ENCODE peak calls at places on chromosomes 3 and 15, in seven cellular contexts. Z is lower lobe of right lung, Y is HCT116, E is GM12878, G is breast epithelium, D is A549, M is heart left ventricle. B is an unnamed sample. For H3K9me3, the result is how much of the 10 kb centered on the place peaks cover.

GRCh38 chr3:111035896-111036295 is 35.7 kb upstream of the NECTIN3 start:
- DNase-seq in Z (no peak), Y (no peak), E (no peak), G (no peak), D (no peak), M (no peak), B (no peak)

GRCh38 chr3:117217355-117217754 is 507.8 kb downstream of the TUSC7 start:
- DNase-seq in Z (no peak), Y (no peak), E (no peak), G (no peak), D (no peak), M (no peak), B (no peak)

GRCh38 chr15:99174989-99175388 is 70.1 kb downstream of the SYNM start:
- DNase-seq in Z (no peak), Y (no peak), E (no peak), G (peak), D (no peak), M (no peak), B (no peak)

GRCh38 chr3:79329154-79329553 is 438.6 kb downstream of the ROBO1 start:
- DNase-seq in Z (no peak), Y (no peak), E (no peak), G (no peak), D (no peak), M (no peak), B (no peak)

GRCh38 chr15:83784975-83785374 is 131.1 kb downstream of the ADAMTSL3 start:
- DNase-seq in Z (no peak), Y (no peak), E (no peak), G (no peak), D (no peak), M (no peak), B (no peak)

GRCh38 chr15:66107070-66107469 is 146.5 kb downstream of the MEGF11 start:
- DNase-seq in Z (no peak), Y (no peak), E (no peak), G (no peak), D (no peak), M (no peak), B (no peak)

GRCh38 chr15:100704281-100705055 is 102.1 kb downstream of the ASB7 start:
- DNase-seq in Z (no peak), Y (no peak), E (no peak), G (peak), D (no peak), M (no peak), B (peak)

GRCh38 chr3:88000853-88001252 is 58.0 kb downstream of the CGGBP1 start:
- DNase-seq in Z (no peak), Y (no peak), E (no peak), G (no peak), D (no peak), M (no peak), B (no peak)

GRCh38 chr3:73605388-73605787 is 19.4 kb downstream of the PDZRN3 start:
- DNase-seq in Z (no peak), Y (no peak), E (no peak), G (no peak), D (no peak), M (no peak), B (no peak)

GRCh38 chr3:79233431-79234060 is 534.3 kb downstream of the ROBO1 start:
- DNase-seq in Z (no peak), Y (no peak), E (no peak), G (no peak), D (no peak), M (no peak), B (no peak)

GRCh38 chr15:90838544-90838943 is 29.8 kb upstream of the FURIN start:
- DNase-seq in Z (no peak), Y (no peak), E (no peak), G (no peak), D (no peak), M (no peak), B (no peak)

GRCh38 chr3:25633919-25634318 is 30.8 kb downstream of the TOP2B start:
- DNase-seq in Z (no peak), Y (no peak), E (no peak), G (no peak), D (no peak), M (no peak), B (no peak)

GRCh38 chr15:96213045-96213444 is 117.5 kb upstream of the NR2F2 start:
- DNase-seq in Z (no peak), Y (no peak), E (no peak), G (no peak), D (no peak), M (no peak), B (no peak)

GRCh38 chr15:37072181-37072580 is 28.2 kb downstream of the MEIS2 start:
- DNase-seq in Z (no peak), Y (no peak), E (no peak), G (no peak), D (no peak), M (no peak), B (no peak)

GRCh38 chr15:48553559-48553958 is 92.0 kb downstream of the FBN1 start:
- DNase-seq in Z (no peak), Y (no peak), E (no peak), G (no peak), D (no peak), M (no peak), B (no peak)

GRCh38 chr3:27630892-27631291 is 91.2 kb downstream of the EOMES start:
- DNase-seq in Z (no peak), Y (no peak), E (no peak), G (no peak), D (peak), M (no peak), B (no peak)

GRCh38 chr15:43483306-43484128 is 9.4 kb downstream of the TP53BP1 start:
- DNase-seq in Z (no peak), Y (no peak), E (no peak), G (no peak), D (peak), M (no peak), B (no peak)

GRCh38 chr3:87755852-87756251 is 303.0 kb downstream of the CGGBP1 start:
- DNase-seq in Z (no peak), Y (no peak), E (no peak), G (no peak), D (no peak), M (no peak), B (no peak)

GRCh38 chr3:10223676-10224639 is 24.3 kb upstream of the TATDN2 start:
- DNase-seq in Z (no peak), Y (no peak), E (peak), G (no peak), D (peak), M (no peak), B (no peak)

GRCh38 chr3:178778579-178778978 is 242.3 kb downstream of the KCNMB2 start:
- DNase-seq in Z (no peak), Y (no peak), E (no peak), G (no peak), D (no peak), M (no peak), B (no peak)
- TF ChIP-seq CTCF in Z (no peak), Y (no peak), E (no peak), G (no peak), D (no peak), M (no peak), B (no peak)

DNA sequence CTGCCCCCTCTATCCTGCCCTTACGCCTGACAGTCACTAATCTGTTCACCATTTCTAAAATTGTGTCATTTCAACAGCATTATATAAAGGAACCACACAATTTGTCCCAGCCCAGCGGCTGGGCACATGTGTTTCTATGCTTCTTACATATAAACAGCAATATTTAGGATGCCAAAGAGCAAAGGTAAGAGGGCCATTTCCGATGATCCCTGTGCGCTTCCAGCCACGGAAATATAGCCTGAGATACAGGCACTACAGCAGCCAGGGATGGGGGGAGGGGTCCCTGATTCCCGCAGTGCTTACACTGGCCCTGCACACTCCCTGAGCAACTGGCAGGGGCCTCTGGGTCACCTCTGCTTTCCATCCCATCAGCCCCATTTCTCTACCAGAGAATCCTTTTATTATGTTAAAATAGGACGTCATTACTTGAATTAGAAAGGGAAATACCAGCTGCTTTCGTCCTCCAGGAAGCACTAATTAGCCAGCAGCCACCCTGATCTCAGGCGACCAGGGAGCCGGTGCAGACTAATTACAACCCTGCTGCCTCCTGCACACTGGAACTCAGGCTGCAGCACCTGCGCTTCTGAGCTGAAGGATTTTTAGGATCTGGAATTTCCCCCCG is 372.1 kb upstream of the ATP10A start:
- DNase-seq in Z (no peak), Y (no peak), E (no peak), G (no peak), D (no peak), M (no peak), B (no peak)
- H3K9me3 ChIP-seq in Z (under half), Y (under half), E (under half), G (under half), D (under half), M (under half), B (under half)

GRCh38 chr3:187736418-187736871 is 8.8 kb downstream of the BCL6 start:
- DNase-seq in Z (peak), Y (no peak), E (no peak), G (peak), D (peak), M (peak), B (no peak)
- H3K4me3 ChIP-seq in Z (peak), Y (no peak), E (no peak), G (peak), D (no peak), M (peak), B (peak)

GRCh38 chr3:49638445-49638844 is 35.7 kb upstream of the APEH start:
- DNase-seq in Z (no peak), Y (peak), E (no peak), G (no peak), D (peak), M (no peak), B (no peak)
- TF ChIP-seq CTCF in Z (no peak), Y (no peak), E (no peak), G (no peak), D (no peak), M (no peak), B (no peak)

B was measured in upper lobe of right lung.